ENCODE peak calls at places on chromosomes 16 and 17, in five cellular contexts. Y, U, F, O and V are unnamed samples.

GRCh38 chr17:56142325-56142724 is 10.9 kb upstream of the ANKFN1 start:
- DNase-seq in Y (no peak), U (peak), F (no peak), O (no peak), V (no peak)

GRCh38 chr17:32112416-32112815 is 29.9 kb upstream of the RHOT1 start:
- DNase-seq in Y (no peak), U (no peak), F (no peak), O (no peak), V (no peak)

GRCh38 chr16:23699100-23699499 is 13.9 kb downstream of the ERN2 start:
- DNase-seq in Y (peak), U (no peak), F (no peak), O (no peak), V (no peak)

GRCh38 chr17:40485851-40486512 is 15.4 kb downstream of the TNS4 start:
- DNase-seq in Y (peak), U (peak), F (peak), O (no peak), V (peak)

GRCh38 chr17:66627985-66628384 is 206.9 kb upstream of the CACNG5 start:
- DNase-seq in Y (no peak), U (no peak), F (no peak), O (no peak), V (no peak)

GRCh38 chr17:75913537-75914210 is 9.0 kb upstream of the MRPL38 start:
- DNase-seq in Y (no peak), U (no peak), F (no peak), O (no peak), V (no peak)

GRCh38 chr17:1007310-1008007 is 10.5 kb downstream of the TIMM22 start:
- DNase-seq in Y (no peak), U (no peak), F (no peak), O (no peak), V (no peak)

GRCh38 chr17:15513859-15514446 is 46.5 kb upstream of the CDRT4 start:
- DNase-seq in Y (no peak), U (no peak), F (no peak), O (no peak), V (no peak)

GRCh38 chr17:5135726-5136579 is 20.1 kb downstream of the USP6 start:
- DNase-seq in Y (no peak), U (no peak), F (no peak), O (no peak), V (no peak)

GRCh38 chr16:75045424-75045823 is 46.6 kb downstream of the ZNRF1 start:
- DNase-seq in Y (no peak), U (no peak), F (no peak), O (no peak), V (no peak)

GRCh38 chr17:75848523-75849303 is 4.5 kb upstream of the UNC13D start:
- DNase-seq in Y (peak), U (no peak), F (peak), O (peak), V (peak)

GRCh38 chr17:19579867-19580565 is 46.4 kb downstream of the SLC47A1 start:
- DNase-seq in Y (no peak), U (no peak), F (no peak), O (no peak), V (no peak)